ENCODE peak calls at places on chromosomes 4 and X, in eight cellular contexts. One of them, this sample, is unnamed.

GRCh38 chrX:34656467-34656841 is 631 bp downstream of the TMEM47 start:
- DNase-seq in NCI-H2029: no peak
- DNase-seq in upper lobe of right lung: peak
- DNase-seq in DMS53: peak
- DNase-seq in Right ventricle myocardium superior: peak
- DNase-seq in iPS-NIHi11: no peak
- DNase-seq in AG10803: no peak
- DNase-seq in Daoy: peak
- DNase-seq in this sample: no peak

GRCh38 chr4:1080961-1081688 is 32.2 kb downstream of the RNF212 start:
- DNase-seq in AG10803: peak
- DNase-seq in DMS53: no peak
- DNase-seq in Daoy: peak
- DNase-seq in NCI-H2029: no peak
- DNase-seq in iPS-NIHi11: peak
- DNase-seq in upper lobe of right lung: no peak
- DNase-seq in Right ventricle myocardium superior: no peak
- DNase-seq in this sample: no peak

GRCh38 chr4:143133966-143134365 is 50.8 kb upstream of the USP38 start:
- DNase-seq in Daoy: no peak
- DNase-seq in upper lobe of right lung: no peak
- DNase-seq in iPS-NIHi11: no peak
- DNase-seq in DMS53: no peak
- DNase-seq in Right ventricle myocardium superior: no peak
- DNase-seq in AG10803: no peak
- DNase-seq in NCI-H2029: no peak
- DNase-seq in this sample: no peak

GRCh38 chrX:48833531-48834138 is 1.8 kb downstream of the PCSK1N start:
- DNase-seq in iPS-NIHi11: no peak
- DNase-seq in upper lobe of right lung: no peak
- DNase-seq in Right ventricle myocardium superior: no peak
- DNase-seq in Daoy: peak
- DNase-seq in AG10803: no peak
- DNase-seq in NCI-H2029: no peak
- DNase-seq in DMS53: peak
- DNase-seq in this sample: no peak

GRCh38 chr4:154349829-154350228 is 141.8 kb downstream of the DCHS2 start:
- DNase-seq in iPS-NIHi11: peak
- DNase-seq in Right ventricle myocardium superior: no peak
- DNase-seq in NCI-H2029: no peak
- DNase-seq in DMS53: peak
- DNase-seq in upper lobe of right lung: no peak
- DNase-seq in AG10803: peak
- DNase-seq in Daoy: no peak
- DNase-seq in this sample: no peak

GRCh38 chr4:16820304-16820703 is 78.1 kb downstream of the LDB2 start:
- DNase-seq in AG10803: no peak
- DNase-seq in upper lobe of right lung: no peak
- DNase-seq in Daoy: no peak
- DNase-seq in NCI-H2029: no peak
- DNase-seq in Right ventricle myocardium superior: no peak
- DNase-seq in DMS53: no peak
- DNase-seq in iPS-NIHi11: peak
- DNase-seq in this sample: no peak

GRCh38 chr4:26723216-26723615 is 137.4 kb upstream of the STIM2 start:
- DNase-seq in NCI-H2029: no peak
- DNase-seq in Right ventricle myocardium superior: no peak
- DNase-seq in AG10803: no peak
- DNase-seq in iPS-NIHi11: no peak
- DNase-seq in upper lobe of right lung: no peak
- DNase-seq in DMS53: no peak
- DNase-seq in Daoy: no peak
- DNase-seq in this sample: no peak

GRCh38 chrX:134753185-134754008 is 95.1 kb upstream of the PLAC1 start:
- DNase-seq in AG10803: peak
- DNase-seq in Daoy: peak
- DNase-seq in Right ventricle myocardium superior: no peak
- DNase-seq in upper lobe of right lung: no peak
- DNase-seq in NCI-H2029: no peak
- DNase-seq in DMS53: peak
- DNase-seq in iPS-NIHi11: no peak
- DNase-seq in this sample: no peak

GRCh38 chrX:21661316-21661715 is 3.2 kb upstream of the KLHL34 start:
- DNase-seq in DMS53: no peak
- DNase-seq in AG10803: no peak
- DNase-seq in NCI-H2029: no peak
- DNase-seq in iPS-NIHi11: no peak
- DNase-seq in Right ventricle myocardium superior: no peak
- DNase-seq in upper lobe of right lung: no peak
- DNase-seq in Daoy: no peak
- DNase-seq in this sample: no peak

GRCh38 chrX:68895339-68896250 is 66.8 kb downstream of the EFNB1 start:
- DNase-seq in Daoy: peak
- DNase-seq in iPS-NIHi11: no peak
- DNase-seq in upper lobe of right lung: no peak
- DNase-seq in NCI-H2029: peak
- DNase-seq in AG10803: peak
- DNase-seq in Right ventricle myocardium superior: peak
- DNase-seq in DMS53: peak
- DNase-seq in this sample: peak

GRCh38 chrX:94961730-94962129 is 1287.7 kb downstream of the FAM133A start:
- DNase-seq in AG10803: no peak
- DNase-seq in upper lobe of right lung: no peak
- DNase-seq in Right ventricle myocardium superior: no peak
- DNase-seq in DMS53: peak
- DNase-seq in iPS-NIHi11: no peak
- DNase-seq in Daoy: no peak
- DNase-seq in NCI-H2029: no peak
- DNase-seq in this sample: no peak

GRCh38 chr4:38639245-38639644 is 24.8 kb upstream of the KLF3 start:
- DNase-seq in Right ventricle myocardium superior: no peak
- DNase-seq in Daoy: no peak
- DNase-seq in AG10803: no peak
- DNase-seq in iPS-NIHi11: no peak
- DNase-seq in NCI-H2029: no peak
- DNase-seq in DMS53: peak
- DNase-seq in upper lobe of right lung: no peak
- DNase-seq in this sample: no peak

GRCh38 chrX:152601848-152602616 is 35.7 kb upstream of the GABRQ start:
- DNase-seq in iPS-NIHi11: peak
- DNase-seq in AG10803: no peak
- DNase-seq in Daoy: peak
- DNase-seq in Right ventricle myocardium superior: no peak
- DNase-seq in NCI-H2029: no peak
- DNase-seq in DMS53: peak
- DNase-seq in upper lobe of right lung: no peak
- DNase-seq in this sample: no peak

GRCh38 chr4:172270421-172270820 is 457.2 kb downstream of the GALNTL6 start:
- DNase-seq in Daoy: no peak
- DNase-seq in Right ventricle myocardium superior: no peak
- DNase-seq in iPS-NIHi11: no peak
- DNase-seq in DMS53: peak
- DNase-seq in upper lobe of right lung: no peak
- DNase-seq in NCI-H2029: no peak
- DNase-seq in AG10803: no peak
- DNase-seq in this sample: no peak

GRCh38 chr4:73759357-73759756 is 19.0 kb downstream of the CXCL8 start:
- DNase-seq in upper lobe of right lung: no peak
- DNase-seq in AG10803: no peak
- DNase-seq in Daoy: no peak
- DNase-seq in iPS-NIHi11: no peak
- DNase-seq in DMS53: no peak
- DNase-seq in Right ventricle myocardium superior: no peak
- DNase-seq in NCI-H2029: no peak
- DNase-seq in this sample: no peak

GRCh38 chr4:152698012-152698499 is 18.3 kb upstream of the TMEM154 start:
- DNase-seq in DMS53: no peak
- DNase-seq in AG10803: no peak
- DNase-seq in iPS-NIHi11: no peak
- DNase-seq in Daoy: no peak
- DNase-seq in Right ventricle myocardium superior: no peak
- DNase-seq in upper lobe of right lung: no peak
- DNase-seq in NCI-H2029: no peak
- DNase-seq in this sample: no peak

GRCh38 chrX:44997888-44998287 is 124.9 kb downstream of the KDM6A start:
- DNase-seq in iPS-NIHi11: no peak
- DNase-seq in AG10803: no peak
- DNase-seq in upper lobe of right lung: no peak
- DNase-seq in DMS53: no peak
- DNase-seq in Daoy: no peak
- DNase-seq in Right ventricle myocardium superior: no peak
- DNase-seq in NCI-H2029: no peak
- DNase-seq in this sample: no peak

GRCh38 chr4:41880840-41881831 is 54.1 kb upstream of the TMEM33 start:
- DNase-seq in iPS-NIHi11: peak
- DNase-seq in Daoy: no peak
- DNase-seq in Right ventricle myocardium superior: no peak
- DNase-seq in AG10803: no peak
- DNase-seq in DMS53: peak
- DNase-seq in upper lobe of right lung: no peak
- DNase-seq in NCI-H2029: no peak
- DNase-seq in this sample: no peak